ENCODE peak calls at places on chromosomes 5 and 9, in seven cellular contexts. M is type B pancreatic cell; H is stimulated activated CD8-positive, alpha-beta memory T cell treated with anti-CD3 and anti-CD28 coated beads, Interleukin-4, amount 100 ng/mL, for 48 hours; V is uterus; L is A549; U is tibial artery; S is brain microvascular endothelial cell. O is an unnamed sample.

GRCh38 chr5:141869514-141869913 is 8.7 kb downstream of the PCDH1 start:
- DNase-seq in L (no peak), V (no peak), S (no peak), H (no peak), U (peak; percentile 38), M (no peak), O (no peak)

GRCh38 chr5:40958811-40959210 is 49.5 kb downstream of the C7 start:
- DNase-seq in V (no peak), S (no peak), M (no peak), U (no peak), H (no peak), L (peak; percentile 3), O (no peak)

GRCh38 chr5:72109625-72110024 is 2.4 kb downstream of the MAP1B start:
- DNase-seq in M (no peak), U (peak; percentile 75), S (peak; percentile 31), L (peak; percentile 68), V (no peak), H (no peak), O (no peak)

GRCh38 chr5:87899109-87900100 is 369.2 kb downstream of the TMEM161B start:
- DNase-seq in M (no peak), H (no peak), S (no peak), V (no peak), L (no peak), U (no peak), O (peak; percentile 1)

GRCh38 chr5:68683632-68684035 is 410.2 kb upstream of the SLC30A5 start:
- DNase-seq in M (no peak), L (peak; percentile 91), H (no peak), U (no peak), V (peak; percentile 26), S (peak; percentile 98), O (peak; percentile 97)

GRCh38 chr5:163408311-163408923 is 29.0 kb upstream of the CCNG1 start:
- DNase-seq in V (peak; percentile 48), L (peak; percentile 55), U (peak; percentile 69), M (no peak), S (peak; percentile 42), H (peak; percentile 71), O (peak; percentile 55)

GRCh38 chr9:99184073-99184426 is 37.7 kb downstream of the ALG2 start:
- DNase-seq in H (no peak), U (peak; percentile 68), V (peak; percentile 70), L (no peak), M (no peak), S (no peak), O (no peak)

GRCh38 chr5:72307573-72307967 is 12.5 kb downstream of the MRPS27 start:
- DNase-seq in H (no peak), V (no peak), L (no peak), S (no peak), M (no peak), U (no peak), O (no peak)

GRCh38 chr5:10307206-10308148 is at the start of gene CMBL:
- DNase-seq in S (peak; percentile 42), U (peak; percentile 75), H (peak; percentile 43), V (peak; percentile 49), L (peak; percentile 64), M (peak; percentile 78), O (peak; percentile 68)

GRCh38 chr9:92654481-92655301 is 15.2 kb downstream of the IPPK start:
- DNase-seq in M (no peak), S (no peak), H (no peak), U (no peak), V (no peak), L (no peak), O (no peak)

GRCh38 chr9:127916665-127917581 is at the start of gene ST6GALNAC4:
- DNase-seq in M (peak; percentile 94), U (peak; percentile 98), V (peak; percentile 98), H (peak; percentile 98), S (peak; percentile 88), L (peak; percentile 89), O (peak; percentile 91)